ENCODE peak calls at places on chromosome 10, in four cellular contexts. Y, S, Q and I are unnamed samples.

GRCh38 chr10:78925800-78926319 is 142.9 kb upstream of the ZMIZ1 start:
- DNase-seq in S (no peak), Y (peak), Q (no peak), I (no peak)

GRCh38 chr10:70722820-70723424 is 50.6 kb downstream of the ADAMTS14 start:
- DNase-seq in Y (peak), S (no peak), Q (no peak), I (no peak)

GRCh38 chr10:8103543-8103942 is 49.1 kb downstream of the GATA3 start:
- DNase-seq in Y (no peak), S (peak), Q (no peak), I (no peak)

GRCh38 chr10:5628798-5629788 is 37.3 kb downstream of the ASB13 start:
- DNase-seq in Q (peak), S (no peak), Y (peak), I (no peak)

GRCh38 chr10:74213571-74214162 is 62.6 kb downstream of the ADK start:
- DNase-seq in Y (peak), S (no peak), Q (peak), I (peak)

GRCh38 chr10:12423896-12424295 is 74.5 kb downstream of the CAMK1D start:
- DNase-seq in Y (no peak), S (no peak), Q (no peak), I (no peak)

GRCh38 chr10:79072994-79073654 is 4.4 kb downstream of the ZMIZ1 start:
- DNase-seq in Y (no peak), Q (no peak), S (no peak), I (no peak)

GRCh38 chr10:4512557-4513286 is 313.3 kb upstream of the AKR1E2 start:
- DNase-seq in Y (peak), S (no peak), Q (peak), I (peak)

GRCh38 chr10:86261933-86262665 is 104.5 kb downstream of the GRID1 start:
- DNase-seq in Q (peak), S (no peak), Y (no peak), I (no peak)
- TF ChIP-seq CTCF in Q (peak), S (no peak), Y (no peak), I (no peak)

GRCh38 chr10:63133056-63133786 is at the start of gene NRBF2:
- DNase-seq in S (peak), Q (peak), Y (peak), I (peak)

GRCh38 chr10:63137306-63137705 is 4.2 kb downstream of the NRBF2 start:
- DNase-seq in Y (peak), Q (no peak), S (no peak), I (no peak)

GRCh38 chr10:63129888-63130287 is 3.2 kb upstream of the NRBF2 start:
- DNase-seq in S (no peak), Q (no peak), Y (no peak), I (no peak)

GRCh38 chr10:63132651-63133055 is 475 bp upstream of the NRBF2 start:
- DNase-seq in Q (no peak), S (no peak), Y (no peak), I (no peak)

DNA sequence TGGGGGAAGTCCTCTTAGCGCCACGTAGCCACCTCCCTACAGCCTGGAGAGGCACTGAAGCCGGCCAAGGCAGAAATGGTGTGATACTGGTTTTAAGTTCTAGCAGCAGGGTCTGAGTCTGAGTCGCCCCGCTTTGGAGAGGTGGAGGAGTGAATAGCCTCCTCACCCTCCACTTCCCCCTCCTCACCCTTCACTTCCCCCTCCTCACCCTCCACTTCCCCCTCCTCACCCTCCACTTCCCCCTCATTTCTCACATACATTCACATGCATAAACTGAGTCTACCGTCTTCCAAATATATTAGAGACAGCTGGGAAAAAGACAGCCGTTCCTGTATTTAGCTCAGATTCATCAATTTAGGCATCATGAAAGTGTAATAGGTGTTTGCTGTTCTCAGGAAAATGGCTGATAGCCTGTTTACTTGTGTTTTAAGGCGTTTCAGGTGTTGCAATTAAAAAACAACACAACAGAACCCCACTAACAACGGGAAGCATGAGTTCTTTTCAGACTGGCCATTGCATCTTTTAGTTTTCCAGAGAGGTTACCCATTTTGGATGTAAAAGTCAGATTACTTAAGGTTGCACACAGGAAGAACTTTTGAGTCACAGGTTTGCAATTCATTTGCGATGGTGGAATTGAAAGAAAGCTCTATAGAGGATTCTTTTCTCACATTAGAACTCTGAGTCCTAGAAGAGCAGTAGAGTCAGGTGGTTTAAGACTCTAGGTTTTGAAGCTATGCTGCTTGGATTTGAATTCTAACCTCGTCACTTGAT is 844 bp downstream of the NRBF2 start:
- DNase-seq in Q (peak), Y (peak), S (no peak), I (no peak)
- TF ChIP-seq CTCF in Q (no peak), Y (no peak), S (no peak), I (no peak)

GRCh38 chr10:17199351-17199804 is 2.1 kb downstream of the TRDMT1 start:
- DNase-seq in Y (peak), Q (no peak), S (no peak), I (no peak)
- TF ChIP-seq CTCF in Y (no peak), Q (no peak), S (no peak), I (no peak)

DNA sequence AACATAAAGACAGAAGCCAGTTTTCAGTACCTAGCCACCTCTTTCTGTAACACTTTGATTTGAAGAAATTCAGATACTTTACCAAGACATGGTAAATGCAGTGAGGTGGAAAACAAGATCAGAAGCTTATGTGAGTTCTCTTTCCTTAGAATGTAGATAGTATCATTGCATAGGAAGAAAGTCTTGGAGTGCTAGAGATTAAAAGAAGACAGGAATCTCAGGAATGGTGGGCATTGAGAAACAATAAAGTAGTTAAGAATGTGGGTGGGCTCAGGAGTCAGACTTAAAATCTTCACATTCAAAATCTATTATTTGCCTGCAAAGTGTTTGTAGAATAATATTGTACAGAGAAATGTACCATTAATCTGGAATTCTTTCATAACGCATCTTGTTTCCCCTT is 58.9 kb downstream of the POLL start:
- DNase-seq in Q (no peak), Y (no peak), S (no peak), I (no peak)
- TF ChIP-seq CTCF in Q (no peak), Y (no peak), S (no peak), I (no peak)